ENCODE peak calls at places on chromosomes 16 and 17, in seven cellular contexts. R is GM12878, M is HCT116, F is Panc1, N is SK-N-SH, E is K562, X is HepG2. Z is an unnamed sample.

GRCh38 chr17:41800601-41801373 is 11.0 kb downstream of the P3H4 start:
- DNase-seq in X (peak), R (no peak), M (peak), E (peak), N (peak), F (no peak), Z (peak)

GRCh38 chr16:569445-570254 is at the start of gene PIGQ:
- DNase-seq in X (peak), E (peak), F (no peak), N (peak), R (no peak), M (no peak), Z (no peak)

GRCh38 chr17:53722407-53722806 is 100.3 kb upstream of the KIF2B start:
- DNase-seq in F (no peak), N (no peak), X (no peak), M (no peak), R (no peak), E (no peak), Z (peak)

GRCh38 chr17:74877592-74878543 is 5.1 kb upstream of the FDXR start:
- DNase-seq in N (no peak), F (no peak), M (peak), X (peak), E (peak), R (no peak), Z (no peak)

GRCh38 chr17:63041251-63041650 is 75.2 kb downstream of the TANC2 start:
- DNase-seq in X (no peak), M (no peak), F (no peak), R (no peak), E (no peak), N (no peak), Z (no peak)

GRCh38 chr16:4684763-4685162 is 8.6 kb upstream of the NUDT16L1 start:
- DNase-seq in N (no peak), X (no peak), E (no peak), F (no peak), R (no peak), M (no peak), Z (no peak)

GRCh38 chr16:67530013-67530939 is 1.6 kb downstream of the RIPOR1 start:
- DNase-seq in F (no peak), E (peak), X (no peak), R (no peak), M (no peak), N (peak), Z (peak)

GRCh38 chr16:88345943-88346560 is 36.7 kb upstream of the ZNF469 start:
- DNase-seq in R (no peak), N (peak), F (no peak), X (no peak), M (no peak), E (no peak), Z (no peak)

GRCh38 chr17:68238488-68238887 is 9.4 kb upstream of the AMZ2 start:
- DNase-seq in X (no peak), N (no peak), E (no peak), R (no peak), F (no peak), M (no peak), Z (peak)

GRCh38 chr17:43449470-43450202 is 34.1 kb upstream of the DHX8 start:
- DNase-seq in R (no peak), N (no peak), E (no peak), M (no peak), F (no peak), X (peak), Z (no peak)

GRCh38 chr17:3973498-3974137 is 9.4 kb upstream of the ATP2A3 start:
- DNase-seq in M (no peak), X (no peak), N (peak), E (no peak), R (no peak), F (no peak), Z (no peak)

GRCh38 chr16:88455610-88456355 is 2.7 kb downstream of the ZFPM1 start:
- DNase-seq in E (peak), X (peak), F (no peak), N (peak), R (peak), M (peak), Z (no peak)

GRCh38 chr17:35537569-35538209 is at the start of gene SLFN12L:
- DNase-seq in E (no peak), M (no peak), R (no peak), F (no peak), N (no peak), X (no peak), Z (no peak)

GRCh38 chr17:16398270-16399267 is 16.8 kb upstream of the TRPV2 start:
- DNase-seq in X (peak), E (peak), R (peak), M (no peak), N (peak), F (no peak), Z (no peak)

GRCh38 chr16:57624044-57624688 is 4.3 kb upstream of the ADGRG1 start:
- DNase-seq in R (no peak), N (no peak), X (peak), E (no peak), M (no peak), F (no peak), Z (no peak)

GRCh38 chr17:79066963-79067362 is 7.7 kb upstream of the ENGASE start:
- DNase-seq in E (no peak), F (no peak), N (no peak), X (no peak), M (no peak), R (no peak), Z (no peak)

GRCh38 chr16:30005341-30006094 is 5.3 kb downstream of the DOC2A start:
- DNase-seq in N (peak), E (peak), M (no peak), F (no peak), R (no peak), X (peak), Z (no peak)

GRCh38 chr16:4900036-4900435 is 36.9 kb downstream of the PPL start:
- DNase-seq in N (no peak), R (no peak), X (no peak), E (no peak), F (no peak), M (no peak), Z (no peak)

GRCh38 chr16:56936491-56936890 is 4.5 kb downstream of the HERPUD1 start:
- DNase-seq in N (no peak), R (no peak), E (no peak), M (no peak), X (no peak), F (no peak), Z (no peak)

GRCh38 chr17:78794399-78794798 is 12.3 kb upstream of the CYTH1 start:
- DNase-seq in N (no peak), M (no peak), F (no peak), E (no peak), R (no peak), X (no peak), Z (no peak)

GRCh38 chr16:11670171-11671131 is 2.2 kb downstream of the SNN start:
- DNase-seq in N (no peak), X (no peak), M (no peak), R (peak), E (no peak), F (no peak), Z (no peak)

GRCh38 chr17:56121661-56122060 is 31.6 kb upstream of the ANKFN1 start:
- DNase-seq in R (no peak), F (no peak), E (no peak), X (no peak), M (no peak), N (no peak), Z (no peak)

GRCh38 chr17:27569257-27569722 is 61.7 kb upstream of the LGALS9 start:
- DNase-seq in F (no peak), E (peak), N (peak), X (no peak), R (no peak), M (no peak), Z (peak)

GRCh38 chr17:74545456-74546230 is at the start of gene CD300C:
- DNase-seq in R (no peak), F (no peak), M (no peak), N (no peak), X (no peak), E (no peak), Z (no peak)

GRCh38 chr17:40181205-40181604 is 3.9 kb downstream of the RAPGEFL1 start:
- DNase-seq in E (no peak), R (no peak), X (no peak), N (no peak), F (no peak), M (no peak), Z (no peak)

GRCh38 chr16:56841233-56841632 is 23.8 kb upstream of the SLC12A3 start:
- DNase-seq in M (no peak), F (no peak), N (peak), E (no peak), R (no peak), X (no peak), Z (no peak)

GRCh38 chr16:64304376-64304775 is 817.5 kb downstream of the CDH11 start:
- DNase-seq in M (no peak), R (no peak), E (no peak), X (no peak), F (no peak), N (no peak), Z (no peak)

GRCh38 chr16:85401917-85402766 is 211.0 kb upstream of the GSE1 start:
- DNase-seq in X (no peak), R (no peak), M (no peak), F (no peak), E (no peak), N (no peak), Z (no peak)

GRCh38 chr17:79046501-79047280 is 22.7 kb downstream of the C1QTNF1 start:
- DNase-seq in N (peak), X (no peak), E (no peak), R (no peak), F (no peak), M (no peak), Z (no peak)

GRCh38 chr16:70753694-70754325 is 47.1 kb downstream of the VAC14 start:
- DNase-seq in M (no peak), E (no peak), F (no peak), X (no peak), R (no peak), N (no peak), Z (no peak)

GRCh38 chr17:5832886-5833285 is 237.3 kb upstream of the WSCD1 start:
- DNase-seq in X (peak), E (no peak), M (peak), F (peak), R (no peak), N (no peak), Z (no peak)

GRCh38 chr17:65756760-65757159 is 195.3 kb upstream of the AXIN2 start:
- DNase-seq in F (no peak), R (no peak), E (no peak), M (no peak), N (no peak), X (peak), Z (no peak)

GRCh38 chr17:15501788-15502187 is 34.4 kb upstream of the CDRT4 start:
- DNase-seq in F (no peak), N (no peak), E (no peak), R (no peak), X (no peak), M (no peak), Z (no peak)

GRCh38 chr17:48643697-48644012 is 17.5 kb upstream of the HOXB9 start:
- DNase-seq in E (no peak), F (no peak), X (no peak), R (no peak), N (no peak), M (no peak), Z (no peak)

DNA sequence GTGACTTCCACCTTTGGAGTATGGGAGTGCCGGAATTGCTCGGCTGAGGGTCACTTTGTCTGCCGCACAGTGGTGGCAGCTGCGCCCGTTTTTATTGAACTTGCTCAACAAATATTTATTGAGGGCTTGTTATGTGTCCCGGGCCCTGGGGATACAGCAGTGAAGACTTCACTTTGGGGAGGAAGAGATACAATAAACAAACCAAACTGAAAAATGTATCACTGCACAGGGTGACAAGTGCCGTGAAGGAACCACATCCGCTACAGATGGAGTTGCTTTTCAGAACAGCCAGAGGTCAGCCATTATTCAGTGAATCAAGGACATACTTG is 185.6 kb downstream of the NTN1 start:
- DNase-seq in M (no peak), F (no peak), X (no peak), N (no peak), R (no peak), E (no peak), Z (no peak)
- TF ChIP-seq SIN3A in M (no peak), F (no peak), X (no peak), N (no peak), R (no peak), E (no peak), Z (no peak)

DNA sequence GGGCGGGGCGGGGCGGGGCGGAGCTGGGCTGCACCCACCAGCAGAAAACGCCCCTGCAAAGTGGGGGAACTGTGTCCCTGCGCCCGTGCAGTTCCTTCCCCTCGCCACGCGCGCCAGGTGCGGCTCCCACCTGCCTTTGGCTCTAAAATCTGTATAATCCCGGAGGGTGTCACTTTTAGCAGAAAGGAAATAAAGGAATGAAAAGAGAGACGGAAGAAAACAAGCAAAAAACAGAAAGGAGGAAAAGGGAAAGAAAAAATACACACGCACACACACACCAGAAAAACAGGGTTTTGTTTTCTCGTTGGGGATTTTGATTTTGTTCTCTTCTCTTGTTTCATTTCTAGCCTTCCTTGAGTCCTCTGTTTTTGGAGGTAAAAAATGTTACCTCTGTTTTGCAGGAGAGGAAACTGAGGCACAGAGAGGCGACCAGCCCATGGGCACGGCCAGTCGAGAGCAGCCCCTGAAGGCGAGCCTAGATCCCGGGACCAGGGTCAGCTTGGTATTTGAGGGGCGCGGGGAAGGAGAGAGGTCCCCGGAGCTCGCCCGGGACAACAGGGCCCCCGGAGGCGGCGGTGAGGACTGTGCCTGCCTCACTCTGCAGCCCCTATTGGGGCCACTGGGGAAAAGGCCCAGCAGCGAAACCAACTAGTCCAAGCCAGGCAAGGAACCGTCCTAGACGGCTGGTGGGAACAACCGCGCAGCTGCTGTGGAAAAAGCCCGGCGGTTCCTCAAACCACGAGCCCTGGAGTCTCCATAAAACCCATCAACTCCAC is 594 bp upstream of the CARHSP1 start:
- DNase-seq in F (no peak), R (no peak), X (peak), N (peak), M (no peak), E (peak), Z (no peak)
- TF ChIP-seq SIN3A in F (no peak), R (no peak), X (peak), N (no peak), M (no peak), E (no peak), Z (no peak)

GRCh38 chr16:83813818-83814653 is 6.3 kb downstream of the HSBP1 start:
- DNase-seq in R (no peak), F (no peak), X (peak), N (no peak), E (no peak), M (no peak), Z (peak)
- TF ChIP-seq SIN3A in R (no peak), F (no peak), X (no peak), N (no peak), E (no peak), M (no peak), Z (no peak)

GRCh38 chr16:89823087-89823823 is 5.0 kb upstream of the SPIRE2 start:
- DNase-seq in E (no peak), X (no peak), F (no peak), M (no peak), N (no peak), R (no peak), Z (peak)

GRCh38 chr16:89826531-89827382 is 1.5 kb upstream of the SPIRE2 start:
- DNase-seq in E (no peak), M (no peak), N (no peak), F (no peak), R (no peak), X (no peak), Z (no peak)

GRCh38 chr16:89821438-89822187 is 5.2 kb upstream of the FANCA start:
- DNase-seq in M (no peak), F (no peak), X (peak), E (no peak), R (no peak), N (no peak), Z (no peak)

GRCh38 chr16:89827383-89828198 is 684 bp upstream of the SPIRE2 start:
- DNase-seq in M (peak), F (no peak), R (no peak), N (peak), E (no peak), X (peak), Z (peak)

DNA sequence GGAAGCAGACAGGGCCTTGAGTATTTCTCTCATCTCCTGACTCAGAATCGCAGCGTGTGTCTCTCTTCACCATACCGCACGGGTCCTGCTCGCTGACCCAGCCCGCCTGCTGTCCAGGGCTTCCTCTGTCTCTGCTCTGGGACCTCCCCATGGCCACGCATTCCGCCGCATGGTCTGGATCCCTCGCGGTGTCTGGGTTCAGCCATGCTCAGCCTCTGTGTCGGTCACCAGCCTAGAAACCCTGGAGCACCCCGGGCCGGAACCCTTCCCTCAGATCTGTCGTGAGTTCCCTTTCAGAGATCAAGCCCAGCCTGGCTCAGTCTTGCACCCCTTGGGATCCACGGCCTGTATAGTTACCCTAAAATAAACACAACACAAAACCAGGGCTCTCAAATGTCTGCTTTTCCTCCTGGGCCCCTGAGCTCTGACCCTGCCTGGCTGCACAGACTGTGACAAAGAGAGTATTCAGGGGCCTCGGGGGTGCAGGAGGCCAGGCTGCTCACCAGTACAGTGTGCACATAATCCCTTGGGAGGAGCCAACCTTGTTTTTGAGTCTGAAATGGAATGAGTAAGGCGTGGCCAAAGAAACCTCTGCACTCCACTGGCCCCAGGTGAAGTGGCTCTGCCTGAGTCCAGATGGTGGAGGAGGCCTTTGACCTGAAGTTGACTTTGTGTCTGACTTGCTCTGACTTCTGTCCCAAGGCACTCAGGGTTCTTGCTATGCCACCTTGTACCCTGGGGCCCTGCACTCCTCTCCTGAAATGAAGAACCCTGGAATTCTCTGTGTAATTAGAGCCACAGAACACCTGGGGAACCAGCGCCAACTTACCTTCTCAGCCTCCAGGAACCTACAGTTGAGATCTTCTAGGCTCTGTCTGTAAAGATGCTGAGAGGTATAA is 5.8 kb upstream of the SPIRE2 start:
- DNase-seq in E (no peak), R (no peak), F (no peak), X (peak), N (no peak), M (no peak), Z (no peak)
- TF ChIP-seq SIN3A in E (no peak), R (no peak), F (no peak), X (no peak), N (no peak), M (no peak), Z (no peak)

GRCh38 chr17:7281074-7281952 is at the start of gene SLC2A4:
- DNase-seq in M (peak), R (peak), E (peak), X (peak), F (peak), N (peak), Z (peak)

GRCh38 chr17:7282752-7283321 is 1.3 kb downstream of the SLC2A4 start:
- DNase-seq in F (no peak), R (no peak), M (no peak), N (peak), E (no peak), X (peak), Z (no peak)

GRCh38 chr17:7283471-7284216 is 2.1 kb downstream of the SLC2A4 start:
- DNase-seq in F (no peak), N (peak), E (peak), R (no peak), M (no peak), X (no peak), Z (no peak)

GRCh38 chr17:7280519-7281073 is 922 bp upstream of the SLC2A4 start:
- DNase-seq in N (peak), E (peak), R (peak), M (peak), X (peak), F (peak), Z (peak)

GRCh38 chr17:7281953-7282751 is 634 bp downstream of the SLC2A4 start:
- DNase-seq in N (peak), E (peak), X (no peak), R (no peak), M (no peak), F (no peak), Z (no peak)
- TF ChIP-seq SIN3A in N (no peak), E (no peak), X (no peak), R (no peak), M (no peak), F (no peak), Z (no peak)